ENCODE peak calls at places on chromosomes 4 and X, in eight cellular contexts. I is B cell, X is left lung, B is cardiac muscle cell, Y is ELR, J is fibroblast of mammary gland, H is heart left ventricle, K is NCI-H446 treated with DMSO at 0.1 percent for 48 hours. W is an unnamed sample.

GRCh38 chr4:130092187-130093015 is 996.4 kb downstream of the C4orf33 start:
- DNase-seq in H (no peak), I (no peak), Y (peak), K (no peak), J (no peak), X (no peak), B (no peak), W (no peak)

GRCh38 chr4:7414046-7414445 is 20.7 kb downstream of the PSAPL1 start:
- DNase-seq in B (no peak), J (no peak), K (no peak), I (no peak), H (no peak), Y (no peak), X (peak), W (no peak)

GRCh38 chr4:30610361-30610760 is 109.8 kb upstream of the PCDH7 start:
- DNase-seq in K (no peak), X (no peak), Y (peak), H (no peak), J (peak), I (no peak), B (peak), W (peak)

GRCh38 chr4:103137446-103137827 is 37.8 kb upstream of the BDH2 start:
- DNase-seq in Y (peak), K (no peak), J (peak), H (no peak), X (no peak), I (no peak), B (no peak), W (peak)

GRCh38 chr4:8306511-8307021 is 37.0 kb downstream of the HTRA3 start:
- DNase-seq in X (peak), J (no peak), Y (no peak), K (no peak), H (no peak), B (peak), I (no peak), W (no peak)

GRCh38 chr4:113951263-113951662 is 28.2 kb downstream of the ARSJ start:
- DNase-seq in B (peak), K (peak), X (no peak), J (peak), H (no peak), I (no peak), Y (no peak), W (peak)

GRCh38 chrX:9369802-9370291 is 95.0 kb upstream of the TBL1X start:
- DNase-seq in I (no peak), X (no peak), J (no peak), B (peak), K (no peak), H (no peak), Y (no peak), W (no peak)

GRCh38 chrX:130626521-130626920 is 224.7 kb downstream of the RBMX2 start:
- DNase-seq in I (no peak), H (no peak), K (no peak), B (peak), Y (no peak), J (peak), X (no peak), W (no peak)

GRCh38 chr4:86387013-86387412 is 27.2 kb upstream of the MAPK10 start:
- DNase-seq in B (no peak), H (no peak), X (no peak), I (no peak), Y (no peak), J (no peak), K (no peak), W (no peak)

GRCh38 chr4:2799971-2800690 is 7.2 kb downstream of the SH3BP2 start:
- DNase-seq in B (no peak), K (no peak), J (no peak), H (peak), X (peak), I (peak), Y (no peak), W (no peak)

GRCh38 chrX:119218198-119218597 is 17.9 kb upstream of the PGRMC1 start:
- DNase-seq in H (no peak), Y (peak), X (no peak), K (no peak), B (peak), I (no peak), J (peak), W (no peak)

GRCh38 chr4:4559596-4559995 is 17.7 kb upstream of the STX18 start:
- DNase-seq in Y (peak), K (no peak), X (no peak), J (no peak), B (no peak), H (no peak), I (no peak), W (no peak)

GRCh38 chr4:10783351-10783750 is 98.8 kb upstream of the CLNK start:
- DNase-seq in I (no peak), H (no peak), K (no peak), B (peak), J (peak), X (no peak), Y (peak), W (peak)

GRCh38 chrX:65017464-65017863 is 41.2 kb upstream of the ZC4H2 start:
- DNase-seq in K (no peak), I (no peak), H (no peak), B (no peak), Y (no peak), J (no peak), X (no peak), W (no peak)

GRCh38 chr4:39648213-39648612 is 9.5 kb upstream of the SMIM14 start:
- DNase-seq in J (no peak), K (no peak), X (no peak), H (no peak), I (no peak), Y (no peak), B (no peak), W (no peak)

GRCh38 chr4:73445383-73446335 is 9.6 kb downstream of the AFP start:
- DNase-seq in B (no peak), I (no peak), J (no peak), H (no peak), X (no peak), Y (no peak), K (no peak), W (no peak)